ENCODE peak calls at places on chromosomes 3 and 15, in ten cellular contexts. B is mammary epithelial cell, W is GM13977, T is WERI-Rb-1, Y is prostate gland, S is fibroblast of pulmonary artery, H is foreskin keratinocyte, X is psoas muscle, J is BJ, F is B cell. U is an unnamed sample.

GRCh38 chr15:57720861-57721260 is 14.3 kb downstream of the POLR2M start:
- DNase-seq in B (no peak), X (no peak), F (no peak), J (no peak), T (no peak), W (no peak), Y (no peak), H (no peak), S (peak), U (no peak)

GRCh38 chr3:42745291-42745745 is 27.7 kb downstream of the CCDC13 start:
- DNase-seq in Y (no peak), J (peak), H (no peak), F (no peak), B (no peak), X (no peak), T (no peak), W (no peak), S (no peak), U (no peak)

GRCh38 chr15:63896336-63897115 is 62.8 kb upstream of the HERC1 start:
- DNase-seq in J (peak), B (peak), S (peak), W (peak), Y (no peak), T (peak), F (no peak), H (no peak), X (peak), U (no peak)

GRCh38 chr3:30476373-30477082 is 129.9 kb upstream of the TGFBR2 start:
- DNase-seq in B (peak), F (no peak), W (no peak), Y (no peak), X (no peak), H (peak), J (no peak), S (peak), T (no peak), U (no peak)

GRCh38 chr15:64454282-64454681 is 6.1 kb upstream of the ZNF609 start:
- DNase-seq in H (no peak), T (no peak), X (no peak), S (no peak), Y (no peak), F (no peak), J (no peak), B (no peak), W (no peak), U (no peak)

GRCh38 chr3:46386206-46386605 is 15.5 kb downstream of the CCR5 start:
- DNase-seq in F (no peak), X (no peak), W (no peak), S (peak), J (no peak), B (peak), H (peak), T (no peak), Y (peak), U (no peak)

GRCh38 chr3:103388214-103388613 is 953.4 kb downstream of the ZPLD1 start:
- DNase-seq in F (no peak), H (no peak), S (peak), B (no peak), Y (no peak), W (no peak), T (no peak), J (no peak), X (no peak), U (no peak)

GRCh38 chr3:111269782-111270181 is 198.2 kb downstream of the NECTIN3 start:
- DNase-seq in J (no peak), X (no peak), F (no peak), Y (no peak), W (no peak), B (no peak), S (no peak), H (no peak), T (no peak), U (no peak)

GRCh38 chr3:140247775-140248174 is 312.8 kb downstream of the CLSTN2 start:
- DNase-seq in W (no peak), J (no peak), H (no peak), F (no peak), B (peak), Y (no peak), S (no peak), X (no peak), T (no peak), U (no peak)

GRCh38 chr3:151290673-151291072 is 12.3 kb upstream of the P2RY14 start:
- DNase-seq in T (no peak), S (peak), F (no peak), J (no peak), Y (no peak), X (no peak), B (no peak), H (no peak), W (peak), U (no peak)

GRCh38 chr3:107988464-107989156 is 102.2 kb downstream of the CD47 start:
- DNase-seq in H (no peak), X (peak), W (no peak), S (peak), Y (peak), F (no peak), B (peak), T (no peak), J (no peak), U (no peak)

GRCh38 chr3:194132465-194133358 is 3.2 kb upstream of the HES1 start:
- DNase-seq in Y (no peak), B (peak), X (no peak), T (no peak), F (no peak), J (no peak), S (no peak), H (peak), W (no peak), U (no peak)

GRCh38 chr3:5787863-5788488 is 600.5 kb downstream of the EDEM1 start:
- DNase-seq in S (no peak), Y (no peak), J (no peak), T (peak), W (no peak), F (no peak), H (no peak), B (no peak), X (no peak), U (peak)

GRCh38 chr3:195556390-195556789 is 13.3 kb upstream of the PPP1R2 start:
- DNase-seq in Y (no peak), S (peak), H (no peak), F (no peak), X (peak), T (no peak), J (no peak), B (no peak), W (no peak), U (no peak)

GRCh38 chr3:182636646-182637045 is 156.7 kb upstream of the ATP11B start:
- DNase-seq in W (no peak), T (no peak), H (peak), X (no peak), Y (no peak), B (peak), F (no peak), S (peak), J (no peak), U (no peak)

GRCh38 chr3:183392166-183393034 is 36.0 kb downstream of the MCF2L2 start:
- DNase-seq in J (no peak), Y (no peak), B (peak), T (no peak), H (no peak), X (no peak), F (no peak), W (no peak), S (no peak), U (no peak)

GRCh38 chr15:71634820-71635219 is 175.5 kb upstream of the NR2E3 start:
- DNase-seq in B (no peak), J (no peak), H (no peak), F (no peak), Y (no peak), S (peak), X (no peak), W (no peak), T (peak), U (no peak)

GRCh38 chr15:99452728-99453643 is 112.8 kb upstream of the MEF2A start:
- DNase-seq in T (peak), Y (no peak), S (peak), B (no peak), X (peak), H (no peak), J (no peak), F (peak), W (peak), U (no peak)

GRCh38 chr3:7854721-7855120 is 646.9 kb upstream of the LMCD1 start:
- DNase-seq in J (no peak), S (no peak), X (no peak), F (no peak), W (no peak), H (no peak), T (no peak), Y (no peak), B (no peak), U (no peak)

GRCh38 chr15:89506026-89506686 is 9.8 kb upstream of the RHCG start:
- DNase-seq in H (no peak), S (no peak), F (peak), B (no peak), J (no peak), Y (no peak), T (no peak), X (no peak), W (no peak), U (no peak)

GRCh38 chr3:132549169-132549568 is 47.9 kb upstream of the ACKR4 start:
- DNase-seq in J (no peak), H (no peak), B (no peak), X (no peak), Y (no peak), S (no peak), F (no peak), W (no peak), T (no peak), U (no peak)

GRCh38 chr3:39505866-39506738 is 38.6 kb downstream of the MOBP start:
- DNase-seq in H (no peak), F (no peak), X (no peak), S (peak), W (no peak), T (no peak), J (no peak), Y (no peak), B (no peak), U (no peak)

GRCh38 chr3:150761831-150762661 is 923 bp downstream of the SIAH2 start:
- DNase-seq in Y (peak), S (peak), T (no peak), F (no peak), W (no peak), X (peak), J (no peak), H (no peak), B (peak), U (no peak)

GRCh38 chr3:155870945-155871745 is 695 bp downstream of the GMPS start:
- DNase-seq in Y (peak), J (no peak), B (peak), X (peak), H (no peak), F (peak), T (peak), S (no peak), W (peak), U (no peak)

GRCh38 chr3:39962566-39962965 is 153.2 kb downstream of the MYRIP start:
- DNase-seq in X (no peak), B (no peak), Y (no peak), F (no peak), W (no peak), S (peak), J (no peak), H (no peak), T (no peak), U (no peak)

GRCh38 chr3:155991291-155991690 is 120.8 kb downstream of the GMPS start:
- DNase-seq in W (no peak), J (no peak), B (no peak), T (no peak), H (no peak), S (no peak), F (no peak), X (no peak), Y (no peak), U (no peak)

GRCh38 chr3:58021072-58021959 is 13.1 kb downstream of the FLNB start:
- DNase-seq in T (no peak), B (peak), F (no peak), W (no peak), H (no peak), J (no peak), X (no peak), S (no peak), Y (no peak), U (no peak)

GRCh38 chr15:99165020-99165790 is 60.3 kb downstream of the SYNM start:
- DNase-seq in Y (no peak), W (no peak), J (no peak), H (no peak), T (no peak), B (no peak), X (no peak), S (no peak), F (no peak), U (no peak)

GRCh38 chr15:52805351-52806283 is 15.5 kb upstream of the ONECUT1 start:
- DNase-seq in T (no peak), Y (no peak), B (no peak), S (no peak), J (no peak), F (no peak), X (peak), H (no peak), W (peak), U (no peak)

GRCh38 chr3:104102386-104102785 is 1264.3 kb upstream of the ALCAM start:
- DNase-seq in Y (no peak), X (no peak), T (peak), B (peak), W (peak), S (peak), H (peak), F (no peak), J (no peak), U (no peak)

GRCh38 chr15:67080900-67081431 is 15.6 kb downstream of the SMAD3 start:
- DNase-seq in Y (no peak), H (no peak), J (peak), T (peak), F (peak), W (peak), X (peak), B (peak), S (peak), U (no peak)
- TF ChIP-seq CTCF in Y (no peak), H (peak), J (peak), T (peak), F (peak), W (peak), X (peak), B (peak), S (no peak), U (no peak)

GRCh38 chr3:68017069-68017468 is 362.7 kb upstream of the SUCLG2 start:
- DNase-seq in F (no peak), J (no peak), T (no peak), H (no peak), S (no peak), B (no peak), W (no peak), X (no peak), Y (no peak), U (no peak)
- TF ChIP-seq CTCF in F (no peak), J (no peak), T (no peak), H (no peak), S (no peak), B (peak), W (no peak), X (no peak), Y (no peak), U (no peak)

GRCh38 chr3:27145719-27146118 is 223.5 kb downstream of the NEK10 start:
- DNase-seq in W (no peak), S (no peak), J (no peak), F (no peak), Y (no peak), H (no peak), T (no peak), B (no peak), X (no peak), U (no peak)

GRCh38 chr3:27138005-27138404 is 231.2 kb downstream of the NEK10 start:
- DNase-seq in S (no peak), Y (no peak), B (no peak), J (no peak), T (no peak), W (no peak), H (no peak), F (no peak), X (no peak), U (no peak)

GRCh38 chr3:27138562-27138961 is 230.6 kb downstream of the NEK10 start:
- DNase-seq in T (no peak), W (no peak), S (no peak), B (no peak), X (no peak), Y (peak), J (no peak), H (no peak), F (no peak), U (no peak)

GRCh38 chr3:27146786-27147185 is 222.4 kb downstream of the NEK10 start:
- DNase-seq in T (no peak), W (no peak), X (no peak), S (no peak), H (no peak), J (no peak), B (no peak), Y (no peak), F (no peak), U (no peak)

GRCh38 chr3:27141668-27142067 is 227.5 kb downstream of the NEK10 start:
- DNase-seq in Y (no peak), S (no peak), J (no peak), T (no peak), W (no peak), H (no peak), F (no peak), X (no peak), B (no peak), U (no peak)
- TF ChIP-seq CTCF in Y (no peak), S (no peak), J (no peak), T (peak), W (no peak), H (peak), F (no peak), X (no peak), B (no peak), U (no peak)

GRCh38 chr3:8900065-8900464 is 63.2 kb downstream of the RAD18 start:
- DNase-seq in F (no peak), B (no peak), T (no peak), X (no peak), H (no peak), J (no peak), W (no peak), Y (no peak), S (no peak), U (no peak)
- TF ChIP-seq CTCF in F (no peak), B (no peak), T (no peak), X (no peak), H (peak), J (peak), W (no peak), Y (no peak), S (no peak), U (no peak)

GRCh38 chr3:124492824-124493223 is 237.4 kb upstream of the UMPS start:
- DNase-seq in J (no peak), X (no peak), B (peak), F (no peak), T (peak), Y (peak), W (peak), H (peak), S (peak), U (no peak)
- TF ChIP-seq CTCF in J (peak), X (peak), B (peak), F (no peak), T (peak), Y (peak), W (peak), H (peak), S (peak), U (peak)

GRCh38 chr3:188066141-188066540 is 87.8 kb upstream of the LPP start:
- DNase-seq in H (no peak), Y (no peak), T (no peak), W (no peak), S (no peak), F (no peak), J (no peak), X (no peak), B (no peak), U (no peak)
- TF ChIP-seq CTCF in H (no peak), Y (no peak), T (no peak), W (no peak), S (no peak), F (no peak), J (no peak), X (no peak), B (no peak), U (no peak)

DNA sequence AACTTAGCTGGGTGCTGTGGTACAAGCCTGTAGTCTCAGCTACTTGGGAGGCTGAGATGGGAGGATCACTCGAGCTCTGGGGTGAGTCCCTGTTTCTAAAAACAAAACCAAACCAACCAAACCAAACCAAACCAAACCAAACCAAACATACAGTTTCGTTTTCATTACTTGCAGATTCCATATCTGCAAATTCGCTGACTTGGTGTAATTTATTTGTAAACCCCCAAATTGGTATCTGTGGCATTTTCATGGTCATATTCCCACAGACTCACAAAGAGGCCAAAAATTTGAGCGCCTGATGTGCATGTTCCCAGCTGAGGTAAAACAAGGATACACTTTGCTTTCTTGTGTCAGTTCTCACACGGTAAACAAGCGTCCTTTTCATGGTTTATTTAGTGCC is 1138.3 kb downstream of the ROBO1 start:
- DNase-seq in S (no peak), J (no peak), Y (no peak), X (no peak), W (no peak), F (no peak), B (no peak), H (no peak), T (no peak), U (no peak)
- TF ChIP-seq CTCF in S (no peak), J (no peak), Y (no peak), X (no peak), W (no peak), F (no peak), B (no peak), H (no peak), T (no peak), U (no peak)